ENCODE peak calls at places on chromosomes 12 and 14, in six cellular contexts. O is transverse colon, F is left ventricle myocardium inferior, X is neuronal stem cell, W is MM.1S, L is adipocyte. P is an unnamed sample.

GRCh38 chr14:83300454-83301064 is 1766.9 kb upstream of the SEL1L start:
- DNase-seq in O (no peak), F (no peak), X (peak; percentile 31), W (peak; percentile 7), L (peak; percentile 76), P (no peak)

GRCh38 chr12:22684526-22685118 is 59.7 kb downstream of the ETNK1 start:
- DNase-seq in O (no peak), F (no peak), X (peak; percentile 27), W (peak; percentile 83), L (peak; percentile 77), P (peak; percentile 62)

GRCh38 chr12:3279415-3279780 is 202.2 kb downstream of the TSPAN9 start:
- DNase-seq in O (no peak), F (no peak), X (no peak), W (no peak), L (no peak), P (no peak)

GRCh38 chr12:113591480-113591971 is 119.9 kb upstream of the LHX5 start:
- DNase-seq in O (no peak), F (no peak), X (no peak), W (no peak), L (no peak), P (peak; percentile 33)

GRCh38 chr12:66025477-66025876 is 105.1 kb downstream of the LLPH start:
- DNase-seq in O (no peak), F (no peak), X (no peak), W (no peak), L (no peak), P (no peak)

GRCh38 chr14:105398726-105399440 is 545 bp downstream of the TEX22 start:
- DNase-seq in O (no peak), F (no peak), X (no peak), W (no peak), L (no peak), P (no peak)

GRCh38 chr14:101505216-101505970 is 55.9 kb upstream of the DIO3 start:
- DNase-seq in O (peak; percentile 6), F (no peak), X (no peak), W (no peak), L (no peak), P (no peak)

GRCh38 chr12:116276433-116277216 is 868 bp downstream of the MED13L start:
- DNase-seq in O (peak; percentile 76), F (peak; percentile 75), X (peak; percentile 55), W (peak; percentile 44), L (peak; percentile 89), P (peak; percentile 71)

GRCh38 chr12:47509398-47509851 is 196.4 kb downstream of the RPAP3 start:
- DNase-seq in O (no peak), F (no peak), X (no peak), W (no peak), L (peak; percentile 69), P (no peak)

GRCh38 chr14:42391146-42391821 is 784.6 kb downstream of the LRFN5 start:
- DNase-seq in O (no peak), F (no peak), X (no peak), W (peak; percentile 57), L (no peak), P (no peak)
- H3K4me3 ChIP-seq in O (no peak overlapping the region), F (no peak overlapping the region), X (no peak overlapping the region), W (no peak overlapping the region), L (no peak overlapping the region), P (no peak overlapping the region)

GRCh38 chr12:122333142-122334087 is 67.1 kb upstream of the VPS33A start:
- DNase-seq in O (no peak), F (no peak), X (no peak), W (no peak), L (no peak), P (no peak)

GRCh38 chr12:122336015-122336946 is 70.0 kb upstream of the VPS33A start:
- DNase-seq in O (peak; percentile 22), F (no peak), X (no peak), W (no peak), L (peak; percentile 53), P (peak; percentile 36)
- H3K36me3 ChIP-seq in O (peaks cover 44% of the 10 kb centered on the region), F (peaks cover 72% of the 10 kb centered on the region), X (peaks cover 19% of the 10 kb centered on the region), W (no peaks in the 10 kb centered on the region), L (peaks cover 61% of the 10 kb centered on the region), P (peaks cover 38% of the 10 kb centered on the region)

GRCh38 chr14:97328743-97329142 is 531.6 kb downstream of the VRK1 start:
- DNase-seq in O (no peak), F (no peak), X (no peak), W (no peak), L (no peak), P (no peak)
- H3K4me3 ChIP-seq in O (no peak overlapping the region), F (no peak overlapping the region), X (no peak overlapping the region), W (no peak overlapping the region), L (no peak overlapping the region), P (no peak overlapping the region)

DNA sequence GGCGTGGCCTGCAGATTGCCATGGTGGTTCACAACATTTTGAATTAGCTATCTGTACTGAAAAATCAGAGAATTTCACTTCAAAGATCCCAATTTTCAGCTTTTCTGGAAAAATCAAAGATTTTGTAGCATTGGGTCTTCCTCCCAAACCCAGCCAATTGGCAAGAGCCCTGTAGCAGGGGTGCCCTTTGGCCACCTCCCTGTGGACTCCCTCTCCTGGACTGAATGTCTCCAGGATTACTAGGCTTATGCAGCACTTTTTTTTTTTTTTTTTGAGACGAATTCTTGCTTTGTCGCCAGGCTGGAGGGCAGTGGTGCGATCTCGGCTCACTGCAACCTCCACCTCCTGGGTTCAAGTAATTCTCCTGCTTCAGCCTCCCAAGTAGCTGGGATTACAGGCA is 9.7 kb downstream of the PSMD9 start:
- DNase-seq in O (no peak), F (no peak), X (no peak), W (no peak), L (no peak), P (no peak)
- H3K36me3 ChIP-seq in O (peaks cover 54% of the 10 kb centered on the region), F (peaks cover 90% of the 10 kb centered on the region), X (peaks cover 24% of the 10 kb centered on the region), W (no peaks in the 10 kb centered on the region), L (peaks cover 75% of the 10 kb centered on the region), P (peaks cover 67% of the 10 kb centered on the region)

P was measured in CD4-positive, CD25-positive, alpha-beta regulatory T cell.